ENCODE peak calls at places on chromosomes 12 and 14, in eight cellular contexts. X is WTC11; I is GOT3; U is OCI-LY7; R is activated CD4-positive, CD25-positive, alpha-beta regulatory T cell treated with anti-CD3 and anti-CD28 coated beads, Interleukin-2, amount 50 U/mL, for 72 hours; M is A172; S is stimulated activated CD4-positive, alpha-beta T cell treated with anti-CD3 and anti-CD28 coated beads, Interleukin-2, amount 100 ng/mL, for 48 hours; Q is GM10248. E is an unnamed sample.

GRCh38 chr12:57765003-57765697 is 1.7 kb downstream of the CYP27B1 start:
- DNase-seq in S (peak; percentile 53), Q (peak; percentile 60), I (peak; percentile 100), U (no peak), X (peak; percentile 71), M (no peak), R (peak; percentile 67), E (peak; percentile 99)

GRCh38 chr12:131941116-131941986 is 8.4 kb upstream of the EP400 start:
- DNase-seq in I (no peak), R (no peak), U (no peak), M (no peak), S (no peak), X (no peak), Q (no peak), E (no peak)

GRCh38 chr12:68446896-68447806 is 115.0 kb upstream of the MDM1 start:
- DNase-seq in X (peak; percentile 25), S (no peak), I (no peak), M (no peak), Q (no peak), R (no peak), U (no peak), E (no peak)

GRCh38 chr12:57744194-57744776 is 554 bp upstream of the TSPAN31 start:
- DNase-seq in X (peak; percentile 59), R (peak; percentile 66), Q (peak; percentile 73), I (peak; percentile 100), S (peak; percentile 74), M (no peak), U (peak; percentile 30), E (no peak)

GRCh38 chr14:56933446-56933845 is 123.2 kb upstream of the OTX2 start:
- DNase-seq in U (no peak), S (no peak), M (no peak), R (no peak), I (no peak), Q (no peak), X (no peak), E (no peak)

GRCh38 chr12:119592232-119592631 is 1.3 kb upstream of the TMEM233 start:
- DNase-seq in I (no peak), M (peak; percentile 53), R (no peak), U (no peak), Q (no peak), X (no peak), S (no peak), E (no peak)

GRCh38 chr14:64880382-64881121 is 845 bp upstream of the SPTB start:
- DNase-seq in I (no peak), Q (peak; percentile 61), M (peak; percentile 11), X (peak; percentile 77), S (peak; percentile 55), R (peak; percentile 60), U (no peak), E (peak; percentile 6)

GRCh38 chr14:100890044-100890443 is 13.5 kb downstream of the RTL1 start:
- DNase-seq in X (no peak), I (no peak), R (no peak), S (no peak), M (no peak), U (no peak), Q (no peak), E (no peak)

GRCh38 chr14:102949062-102949800 is 26.8 kb downstream of the AMN start:
- DNase-seq in R (no peak), S (no peak), X (no peak), I (no peak), M (no peak), Q (peak; percentile 48), U (peak; percentile 61), E (peak; percentile 55)

GRCh38 chr12:3129301-3130052 is 52.3 kb downstream of the TSPAN9 start:
- DNase-seq in R (no peak), M (peak; percentile 56), X (no peak), S (peak; percentile 29), I (no peak), U (no peak), Q (no peak), E (no peak)

E was measured in SJSA1.